ENCODE peak calls at places on chromosome 2, in five cellular contexts. One of them, this sample, is unnamed.

GRCh38 chr2:65031341-65032015 is 24.7 kb upstream of the CEP68 start:
- DNase-seq in astrocyte of the spinal cord: no peak
- DNase-seq in GM20000: no peak
- DNase-seq in foreskin fibroblast: no peak
- DNase-seq in esophagus muscularis mucosa: no peak
- DNase-seq in this sample: no peak

GRCh38 chr2:16051046-16051489 is 110.7 kb downstream of the MYCN start:
- DNase-seq in astrocyte of the spinal cord: no peak
- DNase-seq in foreskin fibroblast: no peak
- DNase-seq in GM20000: no peak
- DNase-seq in esophagus muscularis mucosa: no peak
- DNase-seq in this sample: no peak

GRCh38 chr2:231250146-231250545 is 51.7 kb downstream of the ARMC9 start:
- DNase-seq in foreskin fibroblast: peak; percentile 79
- DNase-seq in GM20000: no peak
- DNase-seq in astrocyte of the spinal cord: no peak
- DNase-seq in esophagus muscularis mucosa: no peak
- DNase-seq in this sample: no peak

GRCh38 chr2:151302879-151303278 is 13.4 kb upstream of the NMI start:
- DNase-seq in astrocyte of the spinal cord: peak; percentile 74
- DNase-seq in esophagus muscularis mucosa: no peak
- DNase-seq in GM20000: no peak
- DNase-seq in foreskin fibroblast: peak; percentile 77
- DNase-seq in this sample: no peak

GRCh38 chr2:217604527-217605279 is 398.1 kb downstream of the TNS1 start:
- DNase-seq in foreskin fibroblast: no peak
- DNase-seq in GM20000: no peak
- DNase-seq in esophagus muscularis mucosa: peak; percentile 78
- DNase-seq in astrocyte of the spinal cord: no peak
- DNase-seq in this sample: no peak

GRCh38 chr2:174561283-174562275 is 36.0 kb downstream of the WIPF1 start:
- DNase-seq in foreskin fibroblast: peak; percentile 76
- DNase-seq in astrocyte of the spinal cord: peak; percentile 75
- DNase-seq in esophagus muscularis mucosa: no peak
- DNase-seq in GM20000: no peak
- DNase-seq in this sample: no peak

GRCh38 chr2:49255325-49256023 is 101.2 kb upstream of the FSHR start:
- DNase-seq in astrocyte of the spinal cord: no peak
- DNase-seq in esophagus muscularis mucosa: no peak
- DNase-seq in GM20000: no peak
- DNase-seq in foreskin fibroblast: peak; percentile 29
- DNase-seq in this sample: no peak

GRCh38 chr2:61177727-61178549 is 15.9 kb downstream of the C2orf74 start:
- DNase-seq in GM20000: peak; percentile 43
- DNase-seq in foreskin fibroblast: peak; percentile 43
- DNase-seq in astrocyte of the spinal cord: no peak
- DNase-seq in esophagus muscularis mucosa: no peak
- DNase-seq in this sample: no peak

GRCh38 chr2:228181098-228182019 is at the start of gene SPHKAP:
- DNase-seq in foreskin fibroblast: peak; percentile 1
- DNase-seq in esophagus muscularis mucosa: no peak
- DNase-seq in GM20000: no peak
- DNase-seq in astrocyte of the spinal cord: no peak
- DNase-seq in this sample: peak; percentile 86

GRCh38 chr2:236629961-236630872 is 60.6 kb downstream of the ACKR3 start:
- DNase-seq in astrocyte of the spinal cord: no peak
- DNase-seq in foreskin fibroblast: no peak
- DNase-seq in GM20000: no peak
- DNase-seq in esophagus muscularis mucosa: no peak
- DNase-seq in this sample: no peak

GRCh38 chr2:236632295-236633218 is 62.9 kb downstream of the ACKR3 start:
- DNase-seq in astrocyte of the spinal cord: no peak
- DNase-seq in foreskin fibroblast: no peak
- DNase-seq in GM20000: no peak
- DNase-seq in esophagus muscularis mucosa: no peak
- DNase-seq in this sample: no peak

GRCh38 chr2:236633219-236633570 is 63.6 kb downstream of the ACKR3 start:
- DNase-seq in GM20000: no peak
- DNase-seq in esophagus muscularis mucosa: no peak
- DNase-seq in foreskin fibroblast: no peak
- DNase-seq in astrocyte of the spinal cord: no peak
- DNase-seq in this sample: no peak

GRCh38 chr2:236633764-236634163 is 64.1 kb downstream of the ACKR3 start:
- DNase-seq in foreskin fibroblast: no peak
- DNase-seq in esophagus muscularis mucosa: no peak
- DNase-seq in astrocyte of the spinal cord: no peak
- DNase-seq in GM20000: no peak
- DNase-seq in this sample: no peak

GRCh38 chr2:236631361-236632291 is 62.0 kb downstream of the ACKR3 start:
- DNase-seq in GM20000: no peak
- DNase-seq in astrocyte of the spinal cord: no peak
- DNase-seq in foreskin fibroblast: no peak
- DNase-seq in esophagus muscularis mucosa: no peak
- DNase-seq in this sample: no peak
- TF ChIP-seq CTCF in GM20000: no peak
- TF ChIP-seq CTCF in astrocyte of the spinal cord: no peak
- TF ChIP-seq CTCF in foreskin fibroblast: no peak
- TF ChIP-seq CTCF in esophagus muscularis mucosa: no peak
- TF ChIP-seq CTCF in this sample: no peak

GRCh38 chr2:241091734-241092445 is 10.2 kb downstream of the MTERF4 start:
- DNase-seq in astrocyte of the spinal cord: no peak
- DNase-seq in foreskin fibroblast: no peak
- DNase-seq in esophagus muscularis mucosa: no peak
- DNase-seq in GM20000: no peak
- DNase-seq in this sample: no peak
- TF ChIP-seq CTCF in astrocyte of the spinal cord: no peak
- TF ChIP-seq CTCF in foreskin fibroblast: no peak
- TF ChIP-seq CTCF in esophagus muscularis mucosa: no peak
- TF ChIP-seq CTCF in GM20000: no peak
- TF ChIP-seq CTCF in this sample: no peak

GRCh38 chr2:199865905-199866304 is 14.9 kb upstream of the FTCDNL1 start:
- DNase-seq in GM20000: no peak
- DNase-seq in esophagus muscularis mucosa: no peak
- DNase-seq in foreskin fibroblast: no peak
- DNase-seq in astrocyte of the spinal cord: no peak
- DNase-seq in this sample: no peak

GRCh38 chr2:199855812-199856211 is 4.8 kb upstream of the FTCDNL1 start:
- DNase-seq in esophagus muscularis mucosa: no peak
- DNase-seq in astrocyte of the spinal cord: no peak
- DNase-seq in GM20000: no peak
- DNase-seq in foreskin fibroblast: no peak
- DNase-seq in this sample: no peak

GRCh38 chr2:199862779-199863178 is 11.8 kb upstream of the FTCDNL1 start:
- DNase-seq in esophagus muscularis mucosa: no peak
- DNase-seq in GM20000: no peak
- DNase-seq in astrocyte of the spinal cord: no peak
- DNase-seq in foreskin fibroblast: peak; percentile 3
- DNase-seq in this sample: no peak

GRCh38 chr2:199861116-199861774 is 10.3 kb upstream of the FTCDNL1 start:
- DNase-seq in astrocyte of the spinal cord: peak; percentile 43
- DNase-seq in esophagus muscularis mucosa: no peak
- DNase-seq in GM20000: peak; percentile 29
- DNase-seq in foreskin fibroblast: peak; percentile 51
- DNase-seq in this sample: no peak
- TF ChIP-seq CTCF in astrocyte of the spinal cord: peak; percentile 62
- TF ChIP-seq CTCF in esophagus muscularis mucosa: peak; percentile 54
- TF ChIP-seq CTCF in GM20000: peak; percentile 10
- TF ChIP-seq CTCF in foreskin fibroblast: peak; percentile 57
- TF ChIP-seq CTCF in this sample: peak; percentile 93

DNA sequence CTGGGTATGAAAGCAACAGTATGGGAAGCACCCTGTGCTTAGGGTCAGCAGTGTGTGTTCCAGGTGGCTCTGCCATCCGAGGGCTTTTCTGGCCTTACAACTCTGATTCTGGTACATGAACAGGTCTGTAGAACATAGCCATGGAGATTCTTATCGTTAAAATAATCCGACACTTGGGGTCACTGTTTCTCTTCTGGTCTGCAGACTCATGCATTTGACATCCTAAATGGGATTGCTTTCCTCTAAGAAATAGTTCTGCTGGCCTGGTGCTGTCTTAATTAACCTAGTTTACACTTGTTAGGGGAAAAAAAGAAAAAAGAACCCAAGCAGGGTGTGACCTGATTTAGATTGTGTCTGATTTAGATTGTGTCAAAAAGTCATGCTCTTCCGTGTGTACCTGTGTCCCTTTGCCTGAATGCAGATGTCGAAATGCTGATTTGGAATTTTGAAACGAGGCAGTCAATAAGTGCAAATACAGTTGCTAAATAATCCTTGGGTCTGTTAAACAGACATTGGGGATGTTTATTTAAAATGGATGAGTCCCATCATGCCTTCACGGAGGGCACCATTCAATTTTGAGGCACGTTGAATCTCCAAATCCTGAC is 59.6 kb downstream of the TRPM8 start:
- DNase-seq in foreskin fibroblast: peak; percentile 89
- DNase-seq in astrocyte of the spinal cord: peak; percentile 84
- DNase-seq in GM20000: peak; percentile 49
- DNase-seq in esophagus muscularis mucosa: no peak
- DNase-seq in this sample: no peak
- TF ChIP-seq CTCF in foreskin fibroblast: peak; percentile 40
- TF ChIP-seq CTCF in astrocyte of the spinal cord: peak; percentile 51
- TF ChIP-seq CTCF in GM20000: no peak
- TF ChIP-seq CTCF in esophagus muscularis mucosa: peak; percentile 5
- TF ChIP-seq CTCF in this sample: peak; percentile 86

DNA sequence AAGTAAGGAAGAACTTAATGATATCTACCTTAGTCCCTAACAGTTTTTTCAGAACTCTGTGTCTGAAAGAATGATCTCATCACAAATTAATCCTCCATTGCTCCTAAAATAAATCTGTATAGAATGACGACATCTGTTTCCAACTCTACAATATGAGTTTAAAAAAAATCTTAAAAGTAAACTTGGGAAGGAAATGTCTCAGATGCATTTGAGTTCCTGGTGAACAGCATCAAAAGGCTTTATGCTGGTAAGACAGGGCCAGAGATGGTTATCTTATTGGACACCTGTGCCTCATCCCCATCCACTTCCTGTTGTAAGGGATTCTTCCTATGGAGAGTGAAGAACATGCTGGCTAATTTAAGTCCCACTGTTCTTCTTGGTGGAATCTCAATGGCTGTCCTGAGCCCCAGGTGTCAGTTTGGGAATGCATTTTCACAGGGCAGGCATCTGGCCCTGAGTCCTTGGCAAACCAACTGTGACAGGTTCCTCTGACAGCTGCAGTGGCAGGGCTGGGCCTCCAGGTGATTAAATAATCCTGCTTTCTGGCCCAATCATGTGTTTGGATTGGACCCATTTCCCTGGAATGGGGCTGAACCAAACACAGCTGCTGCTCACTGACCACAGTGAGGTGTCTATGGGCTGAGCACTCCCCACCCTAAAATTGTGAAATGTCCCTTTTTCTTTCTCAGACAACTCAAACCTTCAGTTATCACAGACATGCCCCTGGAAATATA is 12.9 kb upstream of the NCKAP5 start:
- DNase-seq in esophagus muscularis mucosa: no peak
- DNase-seq in astrocyte of the spinal cord: peak; percentile 39
- DNase-seq in GM20000: no peak
- DNase-seq in foreskin fibroblast: no peak
- DNase-seq in this sample: no peak
- TF ChIP-seq CTCF in esophagus muscularis mucosa: no peak
- TF ChIP-seq CTCF in astrocyte of the spinal cord: no peak
- TF ChIP-seq CTCF in GM20000: no peak
- TF ChIP-seq CTCF in foreskin fibroblast: no peak
- TF ChIP-seq CTCF in this sample: no peak

DNA sequence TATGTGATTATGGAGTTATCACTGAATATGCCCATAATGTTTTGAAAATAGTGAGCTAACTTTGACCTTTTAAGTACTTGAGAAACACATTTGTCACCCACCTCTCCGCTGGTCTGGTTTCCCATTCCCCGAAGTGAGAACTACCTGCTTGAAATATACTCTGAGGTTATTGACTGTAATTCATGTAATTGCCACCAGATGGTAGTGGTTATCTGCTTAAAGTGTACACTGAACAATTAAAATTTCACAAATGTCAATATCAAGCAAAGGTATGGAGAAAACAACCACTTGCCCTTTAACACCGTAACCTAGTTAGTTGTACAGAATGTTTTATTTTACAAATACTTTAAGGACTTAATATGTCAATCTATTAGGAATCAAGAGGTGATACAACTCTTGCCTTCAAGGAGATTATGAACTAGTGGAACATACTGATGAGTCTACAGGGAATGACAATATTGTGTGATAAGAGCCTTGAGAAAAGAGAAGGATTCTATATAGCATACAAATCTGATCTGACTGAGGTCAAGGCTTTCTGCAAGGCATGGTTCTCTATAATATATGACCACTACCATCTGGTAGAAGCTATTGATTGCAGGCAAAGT is 316.8 kb upstream of the KCNH7 start:
- DNase-seq in foreskin fibroblast: peak; percentile 41
- DNase-seq in astrocyte of the spinal cord: peak; percentile 55
- DNase-seq in esophagus muscularis mucosa: no peak
- DNase-seq in GM20000: peak; percentile 19
- DNase-seq in this sample: no peak
- TF ChIP-seq CTCF in foreskin fibroblast: peak; percentile 32
- TF ChIP-seq CTCF in astrocyte of the spinal cord: peak; percentile 52
- TF ChIP-seq CTCF in esophagus muscularis mucosa: peak; percentile 49
- TF ChIP-seq CTCF in GM20000: no peak
- TF ChIP-seq CTCF in this sample: peak; percentile 90

DNA sequence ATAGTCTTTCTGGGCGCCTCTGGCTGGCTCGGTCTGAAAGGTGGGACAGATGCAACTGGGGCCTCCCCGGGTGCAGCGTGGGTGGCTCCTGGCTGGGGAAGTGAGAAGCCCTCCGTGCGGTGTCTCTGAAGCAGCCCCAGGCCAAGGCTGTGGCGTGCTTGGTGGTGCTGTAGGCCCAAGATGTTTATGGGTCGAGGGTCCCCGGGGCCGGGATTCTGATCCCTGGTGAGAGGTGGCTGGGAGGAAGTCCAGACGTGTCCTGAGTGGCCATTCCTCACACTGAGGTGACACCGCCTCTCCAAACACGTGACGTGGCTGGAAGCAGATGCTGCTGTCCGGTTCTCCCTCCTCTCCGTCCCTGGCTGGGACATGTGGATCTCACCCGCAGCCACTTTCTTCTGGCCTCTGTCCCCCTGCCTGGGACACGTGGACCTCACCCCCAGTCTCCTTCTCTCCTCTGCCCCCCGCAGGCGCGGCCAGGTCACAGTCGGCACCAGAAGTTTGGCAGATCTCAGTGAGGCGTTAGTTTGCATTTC is 12.6 kb downstream of the RTP5 start:
- DNase-seq in foreskin fibroblast: peak; percentile 60
- DNase-seq in esophagus muscularis mucosa: no peak
- DNase-seq in astrocyte of the spinal cord: no peak
- DNase-seq in GM20000: peak; percentile 89
- DNase-seq in this sample: no peak
- TF ChIP-seq CTCF in foreskin fibroblast: no peak
- TF ChIP-seq CTCF in esophagus muscularis mucosa: no peak
- TF ChIP-seq CTCF in astrocyte of the spinal cord: no peak
- TF ChIP-seq CTCF in GM20000: peak; percentile 12
- TF ChIP-seq CTCF in this sample: peak; percentile 9